ENCODE peak calls at places on chromosome 6, in five cellular contexts. H is choroid plexus epithelial cell, E is glutamatergic neuron, V is GM12865, I is cardiac muscle cell. X is an unnamed sample.

GRCh38 chr6:148720371-148720770 is 26.5 kb upstream of the UST start:
- DNase-seq in H (no peak), E (no peak), V (no peak), I (peak), X (peak)

GRCh38 chr6:137265574-137265973 is 46.4 kb upstream of the IFNGR1 start:
- DNase-seq in H (peak), E (no peak), V (no peak), I (no peak), X (no peak)

GRCh38 chr6:143962644-143962929 is 45.5 kb downstream of the PLAGL1 start:
- DNase-seq in H (peak), E (no peak), V (no peak), I (peak), X (no peak)

GRCh38 chr6:132052096-132052495 is 100.9 kb upstream of the CCN2 start:
- DNase-seq in H (no peak), E (no peak), V (no peak), I (no peak), X (no peak)

GRCh38 chr6:32113386-32114352 is 4.5 kb upstream of the TNXB start:
- DNase-seq in H (peak), E (no peak), V (no peak), I (peak), X (no peak)

GRCh38 chr6:111689946-111690345 is 84.3 kb upstream of the TRAF3IP2 start:
- DNase-seq in H (no peak), E (no peak), V (no peak), I (no peak), X (no peak)

GRCh38 chr6:170487707-170488329 is 65.3 kb downstream of the PSMB1 start:
- DNase-seq in H (no peak), E (no peak), V (no peak), I (no peak), X (no peak)

GRCh38 chr6:28383235-28384142 is 16.1 kb downstream of the ZSCAN12 start:
- DNase-seq in H (peak), E (peak), V (peak), I (peak), X (peak)

GRCh38 chr6:133682506-133683290 is 206.2 kb upstream of the TCF21 start:
- DNase-seq in H (no peak), E (no peak), V (no peak), I (no peak), X (no peak)

GRCh38 chr6:119129148-119129967 is 50.9 kb upstream of the FAM184A start:
- DNase-seq in H (peak), E (no peak), V (peak), I (peak), X (peak)

DNA sequence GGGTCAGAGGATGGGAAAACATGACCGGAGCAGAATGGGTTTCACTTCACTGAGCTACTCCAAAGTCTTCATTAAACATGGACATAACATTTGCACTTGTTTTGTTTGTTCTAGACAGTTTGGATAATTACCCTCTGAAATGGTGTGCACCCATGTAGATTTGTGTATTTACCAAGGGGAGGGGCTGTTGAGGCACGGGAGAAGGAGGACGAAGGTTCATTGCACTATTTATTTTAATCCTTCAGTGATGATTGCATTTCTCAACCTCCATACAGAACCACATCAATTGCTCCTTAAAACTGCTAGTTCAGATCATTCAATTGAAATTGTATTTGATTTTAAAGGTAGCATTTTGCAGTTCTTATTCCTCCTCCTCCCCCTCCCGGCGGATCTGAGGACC is 364.2 kb downstream of the TFAP2B start:
- DNase-seq in H (no peak), E (no peak), V (no peak), I (no peak), X (no peak)
- TF ChIP-seq CTCF in H (no peak), E (no peak), V (no peak), I (no peak), X (no peak)

GRCh38 chr6:107116328-107116892 is 1.1 kb upstream of the BEND3 start:
- DNase-seq in H (peak), E (peak), V (peak), I (peak), X (no peak)
- TF ChIP-seq CTCF in H (peak), E (peak), V (no peak), I (peak), X (peak)

DNA sequence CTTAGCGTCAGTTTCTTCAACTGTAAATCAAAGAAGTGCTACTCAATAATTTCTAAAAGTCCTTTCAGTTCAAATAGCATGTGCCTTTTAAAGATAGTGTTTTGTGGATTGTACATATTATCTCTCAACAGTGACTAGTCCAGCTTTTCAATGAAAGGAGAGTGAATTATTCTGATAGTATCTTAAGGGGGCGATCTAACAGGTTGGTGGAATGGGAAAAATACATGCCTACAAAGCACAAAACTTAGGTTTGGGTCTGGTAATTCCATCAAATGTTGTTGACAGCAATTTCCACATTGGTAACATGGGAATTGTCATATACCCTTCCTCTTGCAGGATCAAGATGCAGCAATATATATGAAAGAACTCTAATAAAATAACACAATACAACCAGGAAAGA is 50.1 kb upstream of the HDGFL1 start:
- DNase-seq in H (no peak), E (no peak), V (no peak), I (no peak), X (no peak)
- TF ChIP-seq CTCF in H (no peak), E (no peak), V (no peak), I (no peak), X (no peak)

GRCh38 chr6:83603560-83603959 is 91.2 kb downstream of the PRSS35 start:
- DNase-seq in H (no peak), E (no peak), V (no peak), I (no peak), X (no peak)

GRCh38 chr6:83609248-83609647 is 96.9 kb downstream of the PRSS35 start:
- DNase-seq in H (no peak), E (no peak), V (no peak), I (no peak), X (no peak)

GRCh38 chr6:83601119-83601518 is 88.8 kb downstream of the PRSS35 start:
- DNase-seq in H (peak), E (no peak), V (no peak), I (no peak), X (no peak)

GRCh38 chr6:83600531-83600930 is 88.2 kb downstream of the PRSS35 start:
- DNase-seq in H (peak), E (no peak), V (no peak), I (no peak), X (no peak)

GRCh38 chr6:83605517-83605916 is 93.2 kb downstream of the PRSS35 start:
- DNase-seq in H (no peak), E (no peak), V (no peak), I (no peak), X (no peak)
- TF ChIP-seq CTCF in H (no peak), E (no peak), V (no peak), I (no peak), X (no peak)